ENCODE peak calls at places on chromosomes 3 and 15, in seven cellular contexts. U is activated B cell treated with CpG ODN at 0.5 μM for 24 hours, B is tibial artery, F is K562, C is AG04450, L is AG09319, O is HFF-Myc. V is an unnamed sample.
A peak's percentile ranks its signal among the peaks of the same experiment; 100 is the strongest.

GRCh38 chr3:172315401-172316091 is 132.7 kb downstream of the GHSR start:
- DNase-seq in U (no peak), B (no peak), F (peak; percentile 27), C (peak; percentile 53), L (no peak), O (peak; percentile 50), V (no peak)

GRCh38 chr15:22944651-22945050 is 35.5 kb downstream of the CYFIP1 start:
- DNase-seq in U (no peak), B (peak; percentile 55), F (no peak), C (no peak), L (no peak), O (no peak), V (no peak)

GRCh38 chr15:66779331-66780009 is 77.4 kb downstream of the SMAD6 start:
- DNase-seq in U (no peak), B (peak; percentile 54), F (no peak), C (no peak), L (no peak), O (no peak), V (no peak)

GRCh38 chr3:43584043-43584826 is 37.6 kb downstream of the ANO10 start:
- DNase-seq in U (no peak), B (no peak), F (peak; percentile 37), C (peak; percentile 10), L (no peak), O (no peak), V (no peak)

GRCh38 chr15:72375501-72375845 is 341 bp downstream of the HEXA start:
- DNase-seq in U (no peak), B (no peak), F (peak; percentile 27), C (no peak), L (no peak), O (no peak), V (no peak)

GRCh38 chr15:69561071-69561784 is 108.6 kb downstream of the RPLP1 start:
- DNase-seq in U (no peak), B (no peak), F (no peak), C (no peak), L (no peak), O (no peak), V (no peak)

GRCh38 chr3:144105542-144105941 is 133.9 kb downstream of the DIPK2A start:
- DNase-seq in U (no peak), B (no peak), F (no peak), C (no peak), L (no peak), O (no peak), V (no peak)

GRCh38 chr3:14346191-14346590 is 56.2 kb upstream of the SLC6A6 start:
- DNase-seq in U (no peak), B (no peak), F (no peak), C (no peak), L (no peak), O (no peak), V (no peak)

GRCh38 chr3:31479431-31479830 is 53.3 kb upstream of the STT3B start:
- DNase-seq in U (no peak), B (no peak), F (no peak), C (no peak), L (no peak), O (no peak), V (no peak)

GRCh38 chr3:184354121-184354728 is 7.2 kb downstream of the CLCN2 start:
- DNase-seq in U (peak; percentile 57), B (no peak), F (peak; percentile 78), C (no peak), L (no peak), O (no peak), V (peak; percentile 74)

GRCh38 chr15:69060744-69061143 is 46.2 kb downstream of the NOX5 start:
- DNase-seq in U (no peak), B (no peak), F (no peak), C (no peak), L (no peak), O (no peak), V (no peak)

GRCh38 chr3:51751287-51751686 is 27.8 kb downstream of the IQCF6 start:
- DNase-seq in U (no peak), B (no peak), F (no peak), C (no peak), L (no peak), O (no peak), V (no peak)

DNA sequence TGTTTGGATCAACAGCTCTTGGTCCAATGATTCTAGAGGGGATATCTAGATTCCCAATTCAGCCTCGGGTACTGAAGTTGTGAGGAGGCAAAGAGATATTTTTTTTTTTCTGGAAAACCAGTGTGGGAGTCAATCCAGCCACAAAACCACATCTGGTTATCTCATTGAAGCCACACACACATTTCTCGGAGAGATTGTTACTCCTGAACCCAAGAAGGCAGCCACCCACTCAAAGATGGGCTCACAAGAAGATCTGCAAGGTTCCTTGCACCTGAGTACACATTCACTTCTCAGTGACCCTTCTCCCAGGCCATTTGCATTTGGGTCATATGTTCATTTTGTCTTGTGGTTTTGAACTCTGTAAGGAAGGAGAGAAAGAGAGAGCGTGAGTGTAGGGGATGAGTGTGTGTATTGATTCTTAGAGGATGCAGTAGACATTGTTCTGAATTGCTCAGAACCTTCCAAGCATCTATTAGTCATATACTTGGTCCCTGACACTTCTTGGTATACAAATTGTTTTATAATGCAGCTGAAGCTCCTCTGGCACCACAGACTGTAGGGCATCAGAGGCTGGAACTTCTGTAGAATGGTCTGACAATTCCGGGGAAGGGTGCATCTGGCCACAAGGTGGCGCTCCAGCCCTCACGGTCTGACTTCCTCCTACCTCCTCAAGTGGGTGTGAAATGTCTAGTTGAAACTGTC is 39.3 kb upstream of the TRA2B start:
- DNase-seq in U (peak; percentile 76), B (peak; percentile 84), F (peak; percentile 73), C (peak; percentile 34), L (no peak), O (no peak), V (peak; percentile 85)
- TF ChIP-seq CTCF in U (peak; percentile 64), B (peak; percentile 80), F (peak; percentile 85), C (peak; percentile 95), L (peak; percentile 90), O (peak; percentile 97), V (peak; percentile 95)

GRCh38 chr15:55742498-55742926 is 440 bp downstream of the PRTG start:
- DNase-seq in U (peak; percentile 18), B (no peak), F (no peak), C (no peak), L (no peak), O (no peak), V (peak; percentile 49)
- TF ChIP-seq CTCF in U (no peak), B (no peak), F (no peak), C (no peak), L (no peak), O (no peak), V (no peak)

GRCh38 chr3:168534761-168535160 is 439.0 kb upstream of the GOLIM4 start:
- DNase-seq in U (no peak), B (no peak), F (no peak), C (no peak), L (no peak), O (no peak), V (no peak)
- TF ChIP-seq CTCF in U (no peak), B (no peak), F (no peak), C (no peak), L (no peak), O (no peak), V (no peak)

GRCh38 chr15:101120473-101120872 is 131.4 kb downstream of the CHSY1 start:
- DNase-seq in U (no peak), B (no peak), F (no peak), C (no peak), L (no peak), O (no peak), V (no peak)

GRCh38 chr15:101121511-101122090 is 130.2 kb downstream of the CHSY1 start:
- DNase-seq in U (peak; percentile 34), B (peak; percentile 87), F (peak; percentile 62), C (no peak), L (peak; percentile 37), O (no peak), V (peak; percentile 56)

GRCh38 chr15:101122266-101122665 is 129.6 kb downstream of the CHSY1 start:
- DNase-seq in U (no peak), B (no peak), F (no peak), C (no peak), L (no peak), O (no peak), V (no peak)

GRCh38 chr15:101122806-101123205 is 129.0 kb downstream of the CHSY1 start:
- DNase-seq in U (no peak), B (no peak), F (no peak), C (no peak), L (no peak), O (no peak), V (no peak)

GRCh38 chr15:101120961-101121360 is 130.9 kb downstream of the CHSY1 start:
- DNase-seq in U (no peak), B (no peak), F (no peak), C (no peak), L (no peak), O (no peak), V (no peak)
- TF ChIP-seq CTCF in U (no peak), B (no peak), F (no peak), C (no peak), L (no peak), O (no peak), V (no peak)

GRCh38 chr3:111952866-111953450 is 25.9 kb upstream of the ABHD10 start:
- DNase-seq in U (no peak), B (no peak), F (no peak), C (no peak), L (no peak), O (no peak), V (no peak)

GRCh38 chr3:111951032-111951431 is 27.8 kb upstream of the ABHD10 start:
- DNase-seq in U (no peak), B (no peak), F (no peak), C (no peak), L (no peak), O (no peak), V (no peak)

GRCh38 chr3:111954228-111954990 is 24.4 kb upstream of the ABHD10 start:
- DNase-seq in U (no peak), B (no peak), F (no peak), C (no peak), L (peak; percentile 83), O (peak; percentile 60), V (no peak)

GRCh38 chr3:111949712-111950111 is 29.1 kb upstream of the ABHD10 start:
- DNase-seq in U (no peak), B (no peak), F (no peak), C (no peak), L (no peak), O (no peak), V (no peak)

DNA sequence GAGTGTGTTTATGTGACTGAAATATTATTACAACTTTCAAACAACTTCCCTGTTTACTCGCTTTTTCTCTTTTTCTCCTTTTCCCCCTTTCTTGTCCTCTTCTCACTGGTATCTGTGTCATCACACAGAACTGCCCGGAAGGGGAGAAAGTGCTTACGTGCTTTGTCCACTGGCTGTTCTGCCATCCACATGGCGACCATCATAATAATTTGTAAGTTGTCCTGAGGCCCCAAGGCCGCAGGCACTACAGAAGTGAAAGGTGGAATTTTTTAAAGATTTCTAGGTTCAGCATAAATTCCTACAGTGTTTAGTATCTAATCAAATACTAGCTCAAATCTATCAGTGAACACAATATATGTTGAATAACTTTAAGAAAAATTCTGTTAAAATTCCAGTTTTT is 26.7 kb upstream of the ABHD10 start:
- DNase-seq in U (no peak), B (no peak), F (no peak), C (no peak), L (no peak), O (no peak), V (no peak)
- TF ChIP-seq CTCF in U (no peak), B (no peak), F (no peak), C (no peak), L (no peak), O (no peak), V (no peak)

GRCh38 chr15:39583586-39584265 is 2.8 kb downstream of the THBS1 start:
- DNase-seq in U (no peak), B (no peak), F (peak; percentile 39), C (no peak), L (peak; percentile 63), O (peak; percentile 25), V (peak; percentile 21)
- TF ChIP-seq CTCF in U (no peak), B (peak; percentile 25), F (peak; percentile 21), C (peak; percentile 58), L (peak; percentile 39), O (peak; percentile 39), V (peak; percentile 52)

V was measured in endothelial cell.